ENCODE peak calls at places on chromosomes 3 and 15, in eight cellular contexts. E is Panc1, I is GM12878, D is HepG2, J is HL-60, Z is HCT116, S is SK-N-SH, A is K562. G is an unnamed sample.
A peak's percentile ranks its signal among the peaks of the same experiment; 100 is the strongest.

GRCh38 chr15:101602801-101603200 is 49.4 kb downstream of the TM2D3 start:
- DNase-seq in E (no peak), I (no peak), Z (no peak), D (no peak), J (no peak), A (no peak), S (no peak), G (no peak)

GRCh38 chr15:79529441-79529840 is 97.3 kb downstream of the MINAR1 start:
- DNase-seq in A (no peak), E (no peak), J (no peak), Z (no peak), S (no peak), D (no peak), I (no peak), G (no peak)

GRCh38 chr3:57646723-57647122 is 46.2 kb downstream of the DENND6A start:
- DNase-seq in Z (peak; percentile 3), D (no peak), A (peak; percentile 5), J (no peak), S (peak; percentile 11), I (no peak), E (no peak), G (no peak)

GRCh38 chr15:31268108-31268501 is 58.5 kb upstream of the KLF13 start:
- DNase-seq in A (no peak), J (no peak), E (no peak), D (no peak), S (no peak), I (no peak), Z (no peak), G (no peak)

GRCh38 chr3:173733029-173733652 is 335.6 kb downstream of the NLGN1 start:
- DNase-seq in Z (peak; percentile 19), J (no peak), E (no peak), S (peak; percentile 4), D (peak; percentile 12), I (no peak), A (no peak), G (peak; percentile 66)

GRCh38 chr3:195099976-195100755 is 170.8 kb downstream of the XXYLT1 start:
- DNase-seq in I (no peak), A (no peak), D (no peak), E (no peak), S (no peak), J (no peak), Z (no peak), G (no peak)

GRCh38 chr3:10915395-10915794 is 77.2 kb upstream of the SLC6A1 start:
- DNase-seq in E (no peak), Z (no peak), A (no peak), D (no peak), S (no peak), I (no peak), J (no peak), G (no peak)

GRCh38 chr3:5116568-5116967 is 5.5 kb upstream of the ARL8B start:
- DNase-seq in A (no peak), Z (no peak), J (no peak), D (no peak), I (no peak), S (no peak), E (no peak), G (no peak)

GRCh38 chr15:93983501-93983900 is 247.9 kb upstream of the MCTP2 start:
- DNase-seq in J (no peak), S (no peak), Z (no peak), E (no peak), I (no peak), D (no peak), A (no peak), G (no peak)

GRCh38 chr3:167100651-167101050 is 279.4 kb downstream of the ZBBX start:
- DNase-seq in A (no peak), J (no peak), S (no peak), D (no peak), Z (no peak), I (no peak), E (no peak), G (no peak)

DNA sequence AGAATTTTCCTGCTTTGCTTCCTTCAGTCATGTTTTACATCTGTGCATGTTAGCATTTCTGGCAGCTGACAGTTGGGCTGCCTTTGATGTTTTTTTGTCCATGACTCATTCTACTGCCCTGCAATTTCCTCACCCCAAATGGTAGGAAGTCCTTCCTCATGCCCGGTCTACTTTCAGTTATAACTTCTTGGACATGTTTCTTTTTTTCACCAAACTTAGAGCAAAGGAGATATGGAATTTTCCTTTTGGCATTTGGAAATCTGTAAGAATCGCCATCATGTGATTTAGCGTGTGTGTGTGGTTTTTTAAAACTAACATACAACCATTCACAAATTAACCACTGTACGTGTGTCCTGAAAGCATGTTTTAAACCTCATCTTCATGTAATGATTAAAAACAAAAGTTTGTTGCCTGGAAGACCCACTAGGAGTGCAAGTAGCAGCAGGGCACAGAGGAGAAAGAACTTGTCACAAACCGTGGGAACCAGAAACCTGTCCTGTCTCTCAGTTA is 430.7 kb upstream of the CFAP20DC start:
- DNase-seq in Z (no peak), I (peak; percentile 49), J (peak; percentile 6), A (no peak), D (no peak), S (no peak), E (no peak), G (no peak)
- TF ChIP-seq REST in Z (no peak), I (no peak), J (no peak), A (no peak), D (no peak), S (no peak), E (no peak), G (no peak)

GRCh38 chr15:37978231-37978630 is 43.8 kb downstream of the TMCO5A start:
- DNase-seq in S (no peak), J (no peak), D (no peak), E (no peak), A (no peak), Z (no peak), I (no peak), G (no peak)
- H3K27me3 ChIP-seq in S (no peaks in the 10 kb centered on the region), J (peaks cover 4% of the 10 kb centered on the region), D (no peaks in the 10 kb centered on the region), E (no peaks in the 10 kb centered on the region), A (no peaks in the 10 kb centered on the region), Z (no peaks in the 10 kb centered on the region), I (no peaks in the 10 kb centered on the region), G (no peaks in the 10 kb centered on the region)

GRCh38 chr15:75891895-75892294 is 11.8 kb upstream of the FBXO22 start:
- DNase-seq in J (peak; percentile 34), Z (no peak), I (no peak), D (peak; percentile 48), A (no peak), E (no peak), S (no peak), G (no peak)
- TF ChIP-seq REST in J (no peak), Z (no peak), I (no peak), D (no peak), A (no peak), E (no peak), S (no peak), G (no peak)

GRCh38 chr15:89387140-89387903 is 52.7 kb upstream of the POLG start:
- DNase-seq in A (no peak), E (no peak), I (no peak), D (no peak), S (no peak), Z (no peak), J (no peak), G (no peak)

GRCh38 chr15:89389841-89390603 is 55.4 kb upstream of the POLG start:
- DNase-seq in E (no peak), J (no peak), I (no peak), D (no peak), Z (no peak), A (no peak), S (peak; percentile 83), G (no peak)

GRCh38 chr15:89395461-89395875 is 60.8 kb upstream of the POLG start:
- DNase-seq in D (no peak), I (no peak), Z (no peak), S (no peak), E (no peak), J (peak; percentile 37), A (no peak), G (no peak)

GRCh38 chr15:89395996-89396395 is 61.4 kb upstream of the POLG start:
- DNase-seq in S (no peak), I (no peak), Z (no peak), J (peak; percentile 93), E (no peak), D (no peak), A (no peak), G (no peak)

DNA sequence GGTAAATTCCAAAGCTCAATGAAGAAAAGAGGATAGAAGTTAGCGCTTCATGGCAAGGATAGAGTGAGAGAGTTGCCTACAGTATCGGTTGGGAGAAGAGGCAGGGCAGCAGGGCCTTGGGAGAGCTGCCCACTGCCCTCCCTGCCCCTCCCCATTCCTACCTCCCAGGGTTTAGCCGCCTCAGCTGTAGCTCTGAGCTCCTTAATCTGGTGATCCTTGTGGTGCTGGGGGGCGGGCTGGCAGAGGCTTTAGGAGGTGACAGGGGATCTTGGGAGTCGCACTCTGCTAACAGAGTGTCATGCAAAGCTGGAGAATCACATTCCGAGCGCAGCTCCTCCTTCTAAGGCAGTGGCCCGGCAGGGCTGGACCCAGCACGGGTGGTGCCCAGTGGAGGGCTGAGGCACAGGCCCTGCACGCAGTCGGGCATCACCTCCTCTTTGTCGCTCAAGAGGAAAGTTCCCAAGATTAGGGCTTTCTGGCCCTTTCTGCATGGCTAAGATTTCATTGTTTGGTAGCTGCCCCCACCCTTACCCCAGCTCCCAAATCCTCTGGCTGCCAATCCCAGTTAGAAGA is 57.1 kb upstream of the POLG start:
- DNase-seq in J (no peak), Z (no peak), A (no peak), I (no peak), E (no peak), D (no peak), S (no peak), G (no peak)
- H3K27me3 ChIP-seq in J (no peaks in the 10 kb centered on the region), Z (no peaks in the 10 kb centered on the region), A (peaks cover 76% of the 10 kb centered on the region), I (peaks cover 4% of the 10 kb centered on the region), E (no peaks in the 10 kb centered on the region), D (peaks cover 2% of the 10 kb centered on the region), S (no peaks in the 10 kb centered on the region), G (peaks cover 100% of the 10 kb centered on the region)

GRCh38 chr3:126127452-126127851 is 43.5 kb upstream of the SLC41A3 start:
- DNase-seq in A (no peak), I (no peak), S (no peak), E (no peak), D (no peak), Z (no peak), J (no peak), G (no peak)

GRCh38 chr3:126128504-126129407 is 44.8 kb upstream of the SLC41A3 start:
- DNase-seq in I (no peak), E (no peak), Z (no peak), S (peak; percentile 11), D (no peak), A (no peak), J (no peak), G (no peak)

GRCh38 chr3:126129408-126129891 is 45.5 kb upstream of the SLC41A3 start:
- DNase-seq in D (no peak), E (no peak), I (no peak), A (no peak), J (no peak), Z (no peak), S (peak; percentile 29), G (no peak)

GRCh38 chr3:126126811-126127431 is 43.0 kb upstream of the SLC41A3 start:
- DNase-seq in A (no peak), Z (no peak), J (no peak), I (no peak), D (no peak), E (no peak), S (peak; percentile 9), G (no peak)

DNA sequence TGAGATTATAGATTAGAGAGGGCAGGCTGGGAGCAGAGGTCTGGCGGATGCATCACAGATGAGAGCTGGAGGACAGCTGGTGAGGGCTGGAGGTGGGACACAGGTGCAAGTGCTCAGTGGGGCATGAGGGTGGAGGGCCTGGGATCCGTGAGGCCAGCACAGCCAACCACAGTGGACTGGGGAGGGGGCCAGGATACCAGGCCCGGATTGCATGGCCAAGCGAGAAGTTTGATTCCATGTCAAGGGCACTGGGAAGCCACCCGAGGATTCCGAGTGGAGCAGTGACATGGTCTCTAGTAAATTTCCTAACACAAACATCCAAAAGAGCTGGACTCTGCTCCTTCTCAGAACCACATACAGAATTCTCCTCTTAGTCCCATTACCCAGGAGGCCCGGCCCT is 44.0 kb upstream of the SLC41A3 start:
- DNase-seq in Z (no peak), S (peak; percentile 15), I (no peak), E (no peak), D (no peak), A (no peak), J (no peak), G (no peak)
- TF ChIP-seq REST in Z (no peak), S (no peak), I (no peak), E (no peak), D (no peak), A (no peak), J (no peak), G (no peak)

G was measured in GM23338.